ENCODE peak calls at places on chromosome 4, in eight cellular contexts. One of them, this sample, is unnamed.

GRCh38 chr4:15373363-15373762 is 54.5 kb upstream of the C1QTNF7 start:
- DNase-seq in A172: no peak
- DNase-seq in NCI-H1092: no peak
- DNase-seq in activated CD4-positive, alpha-beta T cell treated with anti-CD3 and anti-CD28 coated beads for 24 hours: no peak
- DNase-seq in stimulated activated CD8-positive, alpha-beta memory T cell treated with anti-CD3 and anti-CD28 coated beads, Interleukin-15, amount 100 ng/mL, for 48 hours: no peak
- DNase-seq in activated naive CD8-positive, alpha-beta T cell treated with anti-CD3 and anti-CD28 coated beads for 36 hours: no peak
- DNase-seq in COR-L47: no peak
- DNase-seq in ascending aorta: no peak
- DNase-seq in this sample: no peak

GRCh38 chr4:145723336-145723735 is 43.4 kb downstream of the C4orf51 start:
- DNase-seq in ascending aorta: no peak
- DNase-seq in NCI-H1092: no peak
- DNase-seq in COR-L47: no peak
- DNase-seq in activated CD4-positive, alpha-beta T cell treated with anti-CD3 and anti-CD28 coated beads for 24 hours: no peak
- DNase-seq in A172: no peak
- DNase-seq in activated naive CD8-positive, alpha-beta T cell treated with anti-CD3 and anti-CD28 coated beads for 36 hours: no peak
- DNase-seq in stimulated activated CD8-positive, alpha-beta memory T cell treated with anti-CD3 and anti-CD28 coated beads, Interleukin-15, amount 100 ng/mL, for 48 hours: no peak
- DNase-seq in this sample: no peak

GRCh38 chr4:6471303-6472007 is 959 bp downstream of the PPP2R2C start:
- DNase-seq in NCI-H1092: no peak
- DNase-seq in COR-L47: no peak
- DNase-seq in ascending aorta: peak; percentile 30
- DNase-seq in A172: peak; percentile 8
- DNase-seq in activated naive CD8-positive, alpha-beta T cell treated with anti-CD3 and anti-CD28 coated beads for 36 hours: no peak
- DNase-seq in activated CD4-positive, alpha-beta T cell treated with anti-CD3 and anti-CD28 coated beads for 24 hours: no peak
- DNase-seq in stimulated activated CD8-positive, alpha-beta memory T cell treated with anti-CD3 and anti-CD28 coated beads, Interleukin-15, amount 100 ng/mL, for 48 hours: no peak
- DNase-seq in this sample: no peak

GRCh38 chr4:72987741-72988729 is 81.5 kb downstream of the COX18 start:
- DNase-seq in activated naive CD8-positive, alpha-beta T cell treated with anti-CD3 and anti-CD28 coated beads for 36 hours: no peak
- DNase-seq in COR-L47: no peak
- DNase-seq in A172: no peak
- DNase-seq in NCI-H1092: no peak
- DNase-seq in activated CD4-positive, alpha-beta T cell treated with anti-CD3 and anti-CD28 coated beads for 24 hours: no peak
- DNase-seq in stimulated activated CD8-positive, alpha-beta memory T cell treated with anti-CD3 and anti-CD28 coated beads, Interleukin-15, amount 100 ng/mL, for 48 hours: no peak
- DNase-seq in ascending aorta: no peak
- DNase-seq in this sample: no peak

GRCh38 chr4:28948501-28948900 is 1771.7 kb upstream of the PCDH7 start:
- DNase-seq in activated CD4-positive, alpha-beta T cell treated with anti-CD3 and anti-CD28 coated beads for 24 hours: no peak
- DNase-seq in COR-L47: no peak
- DNase-seq in activated naive CD8-positive, alpha-beta T cell treated with anti-CD3 and anti-CD28 coated beads for 36 hours: no peak
- DNase-seq in stimulated activated CD8-positive, alpha-beta memory T cell treated with anti-CD3 and anti-CD28 coated beads, Interleukin-15, amount 100 ng/mL, for 48 hours: no peak
- DNase-seq in A172: no peak
- DNase-seq in ascending aorta: no peak
- DNase-seq in NCI-H1092: no peak
- DNase-seq in this sample: no peak

GRCh38 chr4:26028793-26029511 is 114.9 kb downstream of the SMIM20 start:
- DNase-seq in COR-L47: no peak
- DNase-seq in activated CD4-positive, alpha-beta T cell treated with anti-CD3 and anti-CD28 coated beads for 24 hours: peak; percentile 73
- DNase-seq in activated naive CD8-positive, alpha-beta T cell treated with anti-CD3 and anti-CD28 coated beads for 36 hours: peak; percentile 77
- DNase-seq in ascending aorta: peak; percentile 85
- DNase-seq in A172: no peak
- DNase-seq in NCI-H1092: peak; percentile 24
- DNase-seq in stimulated activated CD8-positive, alpha-beta memory T cell treated with anti-CD3 and anti-CD28 coated beads, Interleukin-15, amount 100 ng/mL, for 48 hours: peak; percentile 67
- DNase-seq in this sample: peak; percentile 79

GRCh38 chr4:185638548-185639301 is 103.4 kb upstream of the PDLIM3 start:
- DNase-seq in activated CD4-positive, alpha-beta T cell treated with anti-CD3 and anti-CD28 coated beads for 24 hours: no peak
- DNase-seq in COR-L47: no peak
- DNase-seq in activated naive CD8-positive, alpha-beta T cell treated with anti-CD3 and anti-CD28 coated beads for 36 hours: no peak
- DNase-seq in stimulated activated CD8-positive, alpha-beta memory T cell treated with anti-CD3 and anti-CD28 coated beads, Interleukin-15, amount 100 ng/mL, for 48 hours: no peak
- DNase-seq in A172: no peak
- DNase-seq in ascending aorta: no peak
- DNase-seq in NCI-H1092: no peak
- DNase-seq in this sample: no peak

GRCh38 chr4:14841801-14842748 is 160.2 kb upstream of the CPEB2 start:
- DNase-seq in COR-L47: no peak
- DNase-seq in activated naive CD8-positive, alpha-beta T cell treated with anti-CD3 and anti-CD28 coated beads for 36 hours: no peak
- DNase-seq in NCI-H1092: peak; percentile 45
- DNase-seq in activated CD4-positive, alpha-beta T cell treated with anti-CD3 and anti-CD28 coated beads for 24 hours: no peak
- DNase-seq in ascending aorta: peak; percentile 73
- DNase-seq in stimulated activated CD8-positive, alpha-beta memory T cell treated with anti-CD3 and anti-CD28 coated beads, Interleukin-15, amount 100 ng/mL, for 48 hours: no peak
- DNase-seq in A172: peak; percentile 81
- DNase-seq in this sample: no peak

GRCh38 chr4:15605537-15605936 is 49.6 kb downstream of the FBXL5 start:
- DNase-seq in NCI-H1092: no peak
- DNase-seq in activated naive CD8-positive, alpha-beta T cell treated with anti-CD3 and anti-CD28 coated beads for 36 hours: no peak
- DNase-seq in A172: no peak
- DNase-seq in COR-L47: no peak
- DNase-seq in stimulated activated CD8-positive, alpha-beta memory T cell treated with anti-CD3 and anti-CD28 coated beads, Interleukin-15, amount 100 ng/mL, for 48 hours: no peak
- DNase-seq in ascending aorta: no peak
- DNase-seq in activated CD4-positive, alpha-beta T cell treated with anti-CD3 and anti-CD28 coated beads for 24 hours: no peak
- DNase-seq in this sample: no peak

GRCh38 chr4:7924570-7924969 is 15.1 kb downstream of the AFAP1 start:
- DNase-seq in ascending aorta: no peak
- DNase-seq in COR-L47: no peak
- DNase-seq in activated CD4-positive, alpha-beta T cell treated with anti-CD3 and anti-CD28 coated beads for 24 hours: no peak
- DNase-seq in stimulated activated CD8-positive, alpha-beta memory T cell treated with anti-CD3 and anti-CD28 coated beads, Interleukin-15, amount 100 ng/mL, for 48 hours: no peak
- DNase-seq in A172: no peak
- DNase-seq in activated naive CD8-positive, alpha-beta T cell treated with anti-CD3 and anti-CD28 coated beads for 36 hours: no peak
- DNase-seq in NCI-H1092: no peak
- DNase-seq in this sample: no peak

GRCh38 chr4:167838686-167839085 is 253.7 kb upstream of the ANXA10 start:
- DNase-seq in activated naive CD8-positive, alpha-beta T cell treated with anti-CD3 and anti-CD28 coated beads for 36 hours: no peak
- DNase-seq in NCI-H1092: no peak
- DNase-seq in stimulated activated CD8-positive, alpha-beta memory T cell treated with anti-CD3 and anti-CD28 coated beads, Interleukin-15, amount 100 ng/mL, for 48 hours: no peak
- DNase-seq in activated CD4-positive, alpha-beta T cell treated with anti-CD3 and anti-CD28 coated beads for 24 hours: no peak
- DNase-seq in ascending aorta: no peak
- DNase-seq in A172: no peak
- DNase-seq in COR-L47: no peak
- DNase-seq in this sample: no peak

GRCh38 chr4:176053785-176054184 is 11.9 kb upstream of the WDR17 start:
- DNase-seq in activated CD4-positive, alpha-beta T cell treated with anti-CD3 and anti-CD28 coated beads for 24 hours: no peak
- DNase-seq in NCI-H1092: no peak
- DNase-seq in A172: no peak
- DNase-seq in ascending aorta: no peak
- DNase-seq in activated naive CD8-positive, alpha-beta T cell treated with anti-CD3 and anti-CD28 coated beads for 36 hours: no peak
- DNase-seq in COR-L47: no peak
- DNase-seq in stimulated activated CD8-positive, alpha-beta memory T cell treated with anti-CD3 and anti-CD28 coated beads, Interleukin-15, amount 100 ng/mL, for 48 hours: no peak
- DNase-seq in this sample: no peak

GRCh38 chr4:52868138-52868537 is 6.0 kb downstream of the RASL11B start:
- DNase-seq in COR-L47: no peak
- DNase-seq in activated naive CD8-positive, alpha-beta T cell treated with anti-CD3 and anti-CD28 coated beads for 36 hours: no peak
- DNase-seq in NCI-H1092: peak; percentile 12
- DNase-seq in stimulated activated CD8-positive, alpha-beta memory T cell treated with anti-CD3 and anti-CD28 coated beads, Interleukin-15, amount 100 ng/mL, for 48 hours: no peak
- DNase-seq in A172: no peak
- DNase-seq in activated CD4-positive, alpha-beta T cell treated with anti-CD3 and anti-CD28 coated beads for 24 hours: no peak
- DNase-seq in ascending aorta: no peak
- DNase-seq in this sample: no peak

This sample was measured in GM13977.